ENCODE peak calls at places on chromosomes 7 and 10, in eight cellular contexts. F is hepatocyte; P is activated T-helper 1 cell treated with Interleukin-2 at 50 U/mL for 16 hours; W is activated naive CD4-positive, alpha-beta T cell treated with anti-CD3 and anti-CD28 coated beads for 36 hours; O is A172; Q is naive thymus-derived CD8-positive, alpha-beta T cell; I is breast epithelium; L is NCI-H2029. Y is an unnamed sample.

GRCh38 chr7:139875821-139876241 is 46.8 kb downstream of the TBXAS1 start:
- DNase-seq in P (no peak), F (no peak), I (no peak), O (no peak), W (no peak), Q (no peak), L (no peak), Y (no peak)

GRCh38 chr7:31710171-31710570 is 23.2 kb downstream of the PPP1R17 start:
- DNase-seq in I (no peak), L (no peak), Q (no peak), P (no peak), F (no peak), W (no peak), O (no peak), Y (no peak)

GRCh38 chr10:35041502-35041879 is 48.6 kb downstream of the CUL2 start:
- DNase-seq in L (no peak), I (no peak), O (no peak), Q (no peak), W (no peak), F (no peak), P (no peak), Y (no peak)

GRCh38 chr7:127776776-127777390 is 124.9 kb downstream of the SND1 start:
- DNase-seq in O (peak; percentile 86), F (no peak), W (no peak), L (no peak), Q (no peak), P (no peak), I (no peak), Y (no peak)

GRCh38 chr7:111855161-111855841 is 293.0 kb upstream of the IMMP2L start:
- DNase-seq in W (peak; percentile 24), O (peak; percentile 80), I (no peak), L (no peak), Q (no peak), F (peak; percentile 81), P (no peak), Y (no peak)

GRCh38 chr7:33952824-33953223 is 47.5 kb downstream of the BMPER start:
- DNase-seq in L (no peak), O (no peak), F (no peak), W (no peak), I (no peak), P (no peak), Q (no peak), Y (no peak)

GRCh38 chr7:44284216-44284615 is 41.2 kb downstream of the CAMK2B start:
- DNase-seq in W (peak; percentile 1), O (peak; percentile 35), I (peak; percentile 31), L (no peak), Q (peak; percentile 16), F (no peak), P (no peak), Y (no peak)

GRCh38 chr10:109838592-109839244 is 84.6 kb downstream of the XPNPEP1 start:
- DNase-seq in F (no peak), Q (no peak), W (no peak), O (no peak), L (no peak), I (no peak), P (no peak), Y (no peak)

GRCh38 chr10:50621981-50622496 is 1.7 kb downstream of the SGMS1 start:
- DNase-seq in Q (peak; percentile 63), O (peak; percentile 83), L (peak; percentile 45), W (peak; percentile 72), I (peak; percentile 88), F (peak; percentile 93), P (peak; percentile 52), Y (peak; percentile 65)

GRCh38 chr10:122348512-122348911 is 26.0 kb upstream of the PLEKHA1 start:
- DNase-seq in W (no peak), Q (no peak), O (no peak), P (no peak), F (no peak), L (no peak), I (no peak), Y (peak; percentile 13)

GRCh38 chr7:2722591-2722990 is 34.6 kb downstream of the AMZ1 start:
- DNase-seq in L (no peak), W (no peak), O (no peak), P (no peak), I (no peak), F (no peak), Q (no peak), Y (no peak)

GRCh38 chr10:112821663-112822062 is 128.4 kb upstream of the TCF7L2 start:
- DNase-seq in W (no peak), L (no peak), Q (no peak), O (peak; percentile 60), F (no peak), P (no peak), I (no peak), Y (no peak)

GRCh38 chr10:126930506-126931458 is 25.6 kb downstream of the DOCK1 start:
- DNase-seq in Q (no peak), F (no peak), I (peak; percentile 35), L (no peak), O (no peak), W (no peak), P (no peak), Y (no peak)

GRCh38 chr10:15211464-15211979 is 43.0 kb upstream of the NMT2 start:
- DNase-seq in Q (no peak), P (no peak), W (peak; percentile 19), O (peak; percentile 85), I (no peak), L (no peak), F (no peak), Y (no peak)

GRCh38 chr7:64307254-64308018 is 6.3 kb upstream of the ZNF736 start:
- DNase-seq in Q (peak; percentile 95), I (peak; percentile 92), F (no peak), W (peak; percentile 95), L (peak; percentile 98), P (peak; percentile 88), O (no peak), Y (peak; percentile 84)

GRCh38 chr7:148611692-148612091 is 21.1 kb downstream of the C7orf33 start:
- DNase-seq in P (no peak), O (no peak), L (no peak), W (no peak), I (no peak), Q (no peak), F (no peak), Y (no peak)

Y was measured in germinal center.